ENCODE peak calls at places on chromosomes 4 and X, in five cellular contexts. Y is cardiac septum, Z is cardiac fibroblast, C is AG20443, A is EL. B is an unnamed sample.
A peak's percentile ranks its signal among the peaks of the same experiment; 100 is the strongest.

GRCh38 chr4:46124773-46125172 is 919 bp upstream of the GABRG1 start:
- DNase-seq in Y (no peak), Z (no peak), C (no peak), A (no peak), B (no peak)

GRCh38 chr4:183129125-183129524 is 30.1 kb downstream of the WWC2 start:
- DNase-seq in Y (no peak), Z (no peak), C (no peak), A (no peak), B (no peak)

GRCh38 chr4:88215351-88215750 is 56.9 kb upstream of the ABCG2 start:
- DNase-seq in Y (no peak), Z (no peak), C (no peak), A (peak; percentile 12), B (no peak)

GRCh38 chr4:6541789-6542188 is 33.2 kb upstream of the MAN2B2 start:
- DNase-seq in Y (no peak), Z (peak; percentile 20), C (no peak), A (no peak), B (no peak)

GRCh38 chrX:2691543-2692220 is 587 bp downstream of the CD99 start:
- DNase-seq in Y (peak; percentile 81), Z (peak; percentile 62), C (peak; percentile 57), A (peak; percentile 58), B (peak; percentile 66)

GRCh38 chrX:120774611-120775010 is 101.1 kb downstream of the CT47B1 start:
- DNase-seq in Y (no peak), Z (peak; percentile 29), C (no peak), A (no peak), B (no peak)

GRCh38 chr4:21697583-21697982 is 251.0 kb downstream of the KCNIP4 start:
- DNase-seq in Y (no peak), Z (peak; percentile 18), C (no peak), A (peak; percentile 1), B (peak; percentile 52)

GRCh38 chr4:74800310-74800709 is 6.0 kb upstream of the BTC start:
- DNase-seq in Y (no peak), Z (no peak), C (no peak), A (no peak), B (no peak)

GRCh38 chr4:137212601-137213000 is 319.7 kb downstream of the PCDH18 start:
- DNase-seq in Y (no peak), Z (no peak), C (no peak), A (no peak), B (no peak)

GRCh38 chr4:100682477-100683218 is 164.8 kb upstream of the EMCN start:
- DNase-seq in Y (no peak), Z (no peak), C (no peak), A (no peak), B (no peak)

GRCh38 chr4:54945838-54946237 is 179.6 kb downstream of the KDR start:
- DNase-seq in Y (no peak), Z (no peak), C (no peak), A (no peak), B (peak; percentile 9)

GRCh38 chrX:15242899-15243555 is 26.9 kb downstream of the ASB9 start:
- DNase-seq in Y (no peak), Z (peak; percentile 60), C (peak; percentile 39), A (peak; percentile 46), B (peak; percentile 51)

GRCh38 chr4:163194593-163194992 is 27.9 kb upstream of the NAF1 start:
- DNase-seq in Y (no peak), Z (no peak), C (no peak), A (no peak), B (no peak)

GRCh38 chrX:47863187-47863586 is 26.5 kb downstream of the ZNF81 start:
- DNase-seq in Y (no peak), Z (no peak), C (no peak), A (no peak), B (no peak)

GRCh38 chrX:47446431-47446830 is 36.6 kb downstream of the ZNF41 start:
- DNase-seq in Y (no peak), Z (no peak), C (no peak), A (no peak), B (no peak)

GRCh38 chr4:119010909-119011606 is 122.4 kb downstream of the SYNPO2 start:
- DNase-seq in Y (no peak), Z (no peak), C (no peak), A (no peak), B (no peak)

GRCh38 chr4:5721923-5722322 is 10.9 kb downstream of the EVC start:
- DNase-seq in Y (no peak), Z (no peak), C (no peak), A (no peak), B (no peak)

GRCh38 chr4:38415682-38416081 is 248.3 kb upstream of the KLF3 start:
- DNase-seq in Y (no peak), Z (no peak), C (no peak), A (no peak), B (no peak)

GRCh38 chr4:8907596-8908205 is 36.1 kb upstream of the HMX1 start:
- DNase-seq in Y (peak; percentile 60), Z (no peak), C (no peak), A (no peak), B (no peak)

GRCh38 chr4:41432889-41433288 is 105.1 kb upstream of the LIMCH1 start:
- DNase-seq in Y (no peak), Z (peak; percentile 61), C (peak; percentile 74), A (peak; percentile 95), B (peak; percentile 87)

GRCh38 chrX:105461013-105461412 is 240.5 kb upstream of the TEX13A start:
- DNase-seq in Y (no peak), Z (peak; percentile 36), C (no peak), A (no peak), B (peak; percentile 47)

GRCh38 chr4:11496313-11496956 is 67.7 kb upstream of the HS3ST1 start:
- DNase-seq in Y (no peak), Z (peak; percentile 76), C (no peak), A (no peak), B (no peak)

GRCh38 chr4:141684785-141685184 is 48.4 kb downstream of the IL15 start:
- DNase-seq in Y (no peak), Z (peak; percentile 46), C (no peak), A (no peak), B (no peak)

GRCh38 chrX:39948564-39948963 is 149.2 kb downstream of the BCOR start:
- DNase-seq in Y (no peak), Z (no peak), C (no peak), A (no peak), B (no peak)

GRCh38 chr4:16119981-16120380 is 36.2 kb upstream of the PROM1 start:
- DNase-seq in Y (no peak), Z (no peak), C (no peak), A (no peak), B (no peak)

B was measured in mesenchymal stem cell.